ENCODE peak calls at places on chromosomes 11 and 22, in ten cellular contexts. N is transverse colon, K is HCT116, R is heart left ventricle, L is right cardiac atrium, X is neuronal stem cell, M is upper lobe of right lung, U is GM23338, W is right atrium auricular region, D is psoas muscle. Q is an unnamed sample. For H3K4me1 and H3K27me3, the result is how much of the 10 kb centered on the place peaks cover.

GRCh38 chr11:57320719-57321387 is 3.9 kb downstream of the TNKS1BP1 start:
- DNase-seq in N (peak), K (no peak), R (no peak), L (peak), X (no peak), M (no peak), U (no peak), W (no peak), D (peak), Q (peak)

GRCh38 chr11:35811783-35812182 is 132.1 kb upstream of the LDLRAD3 start:
- DNase-seq in N (no peak), K (no peak), R (no peak), L (no peak), X (no peak), M (no peak), U (no peak), W (no peak), D (no peak), Q (no peak)

GRCh38 chr11:110832080-110832479 is 119.8 kb upstream of the ARHGAP20 start:
- DNase-seq in N (no peak), K (no peak), R (no peak), L (no peak), X (no peak), M (no peak), U (no peak), W (no peak), D (no peak), Q (no peak)

GRCh38 chr11:128047026-128047425 is 540.3 kb downstream of the ETS1 start:
- DNase-seq in N (no peak), K (no peak), R (no peak), L (no peak), X (no peak), M (no peak), U (no peak), W (no peak), D (no peak), Q (no peak)

GRCh38 chr22:31400023-31400397 is 606 bp downstream of the DRG1 start:
- DNase-seq in N (peak), K (no peak), R (no peak), L (no peak), X (peak), M (no peak), U (peak), W (no peak), D (no peak), Q (no peak)

GRCh38 chr11:2968501-2968900 is 23.6 kb downstream of the NAP1L4 start:
- DNase-seq in N (no peak), K (no peak), R (no peak), L (no peak), X (no peak), M (no peak), U (no peak), W (no peak), D (no peak), Q (no peak)

GRCh38 chr11:33500865-33501479 is 199.7 kb downstream of the C11orf91 start:
- DNase-seq in N (no peak), K (no peak), R (no peak), L (no peak), X (peak), M (no peak), U (peak), W (no peak), D (no peak), Q (peak)

GRCh38 chr11:24855951-24856350 is 359.1 kb downstream of the LUZP2 start:
- DNase-seq in N (no peak), K (no peak), R (no peak), L (no peak), X (no peak), M (no peak), U (no peak), W (no peak), D (no peak), Q (no peak)

GRCh38 chr11:120160436-120160835 is 22.5 kb upstream of the TRIM29 start:
- DNase-seq in N (no peak), K (no peak), R (no peak), L (no peak), X (no peak), M (no peak), U (no peak), W (no peak), D (no peak), Q (no peak)

GRCh38 chr22:39144101-39144815 is 8.2 kb downstream of the CBX7 start:
- DNase-seq in N (peak), K (no peak), R (no peak), L (peak), X (no peak), M (no peak), U (peak), W (no peak), D (peak), Q (peak)

GRCh38 chr22:19620742-19621371 is 93.4 kb upstream of the SEPTIN5 start:
- DNase-seq in N (no peak), K (no peak), R (no peak), L (no peak), X (no peak), M (peak), U (no peak), W (no peak), D (no peak), Q (no peak)

GRCh38 chr11:113213549-113213948 is 100.8 kb upstream of the TTC12 start:
- DNase-seq in N (no peak), K (no peak), R (no peak), L (no peak), X (no peak), M (no peak), U (no peak), W (no peak), D (no peak), Q (no peak)

DNA sequence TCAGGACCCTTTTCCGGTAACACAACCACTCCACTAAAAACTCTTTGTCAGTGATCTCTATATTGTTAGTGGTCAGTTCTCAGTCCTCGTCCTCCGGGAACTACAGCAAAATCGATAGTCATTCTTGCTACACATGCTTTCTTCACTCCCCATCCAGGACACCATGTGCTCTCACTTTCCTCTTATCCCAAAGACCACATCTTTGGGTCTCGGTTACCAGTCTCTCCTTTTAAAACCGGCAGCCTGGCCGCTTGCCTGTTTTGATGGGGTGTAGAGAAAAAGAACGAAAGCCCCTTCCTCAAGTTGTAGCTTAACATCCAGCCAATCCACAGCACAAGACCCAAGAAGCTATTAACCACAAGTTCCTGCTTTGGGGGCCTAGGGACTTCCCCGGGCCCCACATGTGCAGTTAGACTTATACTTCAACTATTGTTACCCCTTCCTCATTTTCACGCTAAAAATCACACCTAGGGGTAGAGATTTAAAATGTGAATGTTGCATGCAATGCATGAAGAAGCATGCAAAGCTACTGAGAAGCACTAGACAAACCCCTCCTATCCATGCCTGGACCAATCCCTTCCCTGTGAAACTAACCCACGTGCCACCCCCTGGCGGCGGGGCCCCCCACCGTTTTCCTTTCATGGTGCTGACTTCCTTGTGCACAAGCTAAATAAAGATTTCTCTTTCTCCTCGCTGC is 1.5 kb upstream of the TOLLIP start:
- DNase-seq in N (no peak), K (no peak), R (no peak), L (no peak), X (no peak), M (no peak), U (no peak), W (no peak), D (no peak), Q (no peak)
- H3K4me3 ChIP-seq in N (no peak), K (peak), R (peak), L (peak), X (no peak), M (peak), U (peak), W (no peak), D (peak), Q (no peak)

GRCh38 chr11:114317738-114318137 is 21.5 kb downstream of the NNMT start:
- DNase-seq in N (no peak), K (peak), R (peak), L (peak), X (peak), M (peak), U (peak), W (peak), D (no peak), Q (no peak)
- H3K4me1 ChIP-seq in N (under half), K (under half), R (under half), L (under half), X (under half), M (half or more), U (under half), W (under half), D (under half), Q (under half)

GRCh38 chr22:48301421-48301820 is 1526.3 kb downstream of the BRD1 start:
- DNase-seq in N (no peak), K (no peak), R (no peak), L (no peak), X (no peak), M (peak), U (no peak), W (peak), D (no peak), Q (no peak)
- H3K27me3 ChIP-seq in N (under half), K (under half), R (under half), L (under half), X (under half), M (under half), U (under half), W (under half), D (under half), Q (under half)

GRCh38 chr11:123653405-123653996 is 923 bp downstream of the SCN3B start:
- DNase-seq in N (no peak), K (no peak), R (no peak), L (no peak), X (no peak), M (no peak), U (no peak), W (no peak), D (no peak), Q (no peak)
- H3K4me3 ChIP-seq in N (peak), K (peak), R (peak), L (peak), X (peak), M (peak), U (peak), W (peak), D (peak), Q (no peak)

GRCh38 chr11:134322553-134322952 is 9.2 kb upstream of the GLB1L2 start:
- DNase-seq in N (no peak), K (no peak), R (no peak), L (no peak), X (no peak), M (no peak), U (no peak), W (no peak), D (no peak), Q (no peak)
- H3K4me1 ChIP-seq in N (under half), K (under half), R (under half), L (under half), X (under half), M (under half), U (under half), W (under half), D (under half), Q (under half)

GRCh38 chr11:70716986-70717775 is 318.9 kb downstream of the CTTN start:
- DNase-seq in N (no peak), K (no peak), R (no peak), L (no peak), X (no peak), M (no peak), U (no peak), W (no peak), D (peak), Q (no peak)

GRCh38 chr11:70713988-70714665 is 315.8 kb downstream of the CTTN start:
- DNase-seq in N (no peak), K (no peak), R (no peak), L (no peak), X (peak), M (peak), U (peak), W (no peak), D (no peak), Q (no peak)

GRCh38 chr11:70715636-70716035 is 317.3 kb downstream of the CTTN start:
- DNase-seq in N (no peak), K (no peak), R (no peak), L (no peak), X (no peak), M (no peak), U (no peak), W (no peak), D (no peak), Q (no peak)

GRCh38 chr11:70713436-70713835 is 315.1 kb downstream of the CTTN start:
- DNase-seq in N (no peak), K (no peak), R (no peak), L (no peak), X (no peak), M (peak), U (no peak), W (no peak), D (no peak), Q (no peak)

GRCh38 chr11:70715166-70715565 is 316.8 kb downstream of the CTTN start:
- DNase-seq in N (no peak), K (no peak), R (no peak), L (no peak), X (no peak), M (no peak), U (no peak), W (no peak), D (peak), Q (no peak)
- H3K27me3 ChIP-seq in N (under half), K (under half), R (under half), L (under half), X (under half), M (under half), U (under half), W (under half), D (under half), Q (under half)

GRCh38 chr22:17767236-17768065 is 6.8 kb downstream of the BID start:
- DNase-seq in N (no peak), K (no peak), R (no peak), L (no peak), X (no peak), M (no peak), U (no peak), W (no peak), D (no peak), Q (no peak)
- H3K4me3 ChIP-seq in N (no peak), K (no peak), R (no peak), L (no peak), X (no peak), M (no peak), U (no peak), W (no peak), D (no peak), Q (no peak)

GRCh38 chr11:8066911-8067455 is 14.0 kb upstream of the TUB start:
- DNase-seq in N (no peak), K (no peak), R (no peak), L (no peak), X (no peak), M (no peak), U (no peak), W (peak), D (no peak), Q (no peak)
- H3K4me1 ChIP-seq in N (under half), K (under half), R (half or more), L (under half), X (under half), M (under half), U (under half), W (under half), D (under half), Q (under half)